ENCODE peak calls at places on chromosomes 11 and 22, in seven cellular contexts. Z is thoracic aorta; T is PC-9; Y is left ventricle myocardium inferior; V is CD8-positive, alpha-beta T cell; I is body of pancreas; Q is tibial artery. P is an unnamed sample.

GRCh38 chr11:24748261-24748660 is 251.4 kb downstream of the LUZP2 start:
- DNase-seq in Z (no peak), T (no peak), Y (no peak), V (no peak), I (no peak), Q (no peak), P (no peak)

GRCh38 chr22:44456661-44457412 is 41.2 kb downstream of the RTL6 start:
- DNase-seq in Z (no peak), T (no peak), Y (no peak), V (no peak), I (no peak), Q (no peak), P (no peak)

GRCh38 chr11:45933131-45933821 is 10.8 kb downstream of the LARGE2 start:
- DNase-seq in Z (no peak), T (no peak), Y (peak; percentile 10), V (no peak), I (peak; percentile 69), Q (no peak), P (no peak)

GRCh38 chr11:76626921-76627391 is 43.6 kb downstream of the LRRC32 start:
- DNase-seq in Z (no peak), T (no peak), Y (no peak), V (peak; percentile 28), I (no peak), Q (no peak), P (no peak)

GRCh38 chr11:72227316-72228228 is 3.0 kb downstream of the INPPL1 start:
- DNase-seq in Z (no peak), T (no peak), Y (no peak), V (no peak), I (no peak), Q (no peak), P (no peak)

GRCh38 chr11:60985991-60986915 is 14.8 kb downstream of the CD6 start:
- DNase-seq in Z (no peak), T (peak; percentile 79), Y (no peak), V (peak; percentile 81), I (peak; percentile 69), Q (no peak), P (no peak)

GRCh38 chr11:126345283-126345682 is 10.2 kb upstream of the ST3GAL4 start:
- DNase-seq in Z (no peak), T (no peak), Y (no peak), V (no peak), I (no peak), Q (no peak), P (no peak)

GRCh38 chr11:29282088-29282487 is 734.7 kb downstream of the KCNA4 start:
- DNase-seq in Z (no peak), T (peak; percentile 61), Y (no peak), V (no peak), I (no peak), Q (no peak), P (peak; percentile 82)

GRCh38 chr11:56883590-56883989 is 105.1 kb upstream of the OR5AK2 start:
- DNase-seq in Z (no peak), T (no peak), Y (no peak), V (no peak), I (no peak), Q (no peak), P (no peak)

GRCh38 chr11:111408789-111409727 is 30.0 kb upstream of the POU2AF1 start:
- DNase-seq in Z (no peak), T (no peak), Y (no peak), V (no peak), I (no peak), Q (no peak), P (peak; percentile 76)

GRCh38 chr11:10605941-10606381 is 37.5 kb upstream of the LYVE1 start:
- DNase-seq in Z (no peak), T (no peak), Y (peak; percentile 65), V (no peak), I (peak; percentile 63), Q (peak; percentile 70), P (peak; percentile 82)

GRCh38 chr11:66417000-66417399 is 3.8 kb upstream of the NPAS4 start:
- DNase-seq in Z (no peak), T (no peak), Y (no peak), V (no peak), I (no peak), Q (no peak), P (no peak)

DNA sequence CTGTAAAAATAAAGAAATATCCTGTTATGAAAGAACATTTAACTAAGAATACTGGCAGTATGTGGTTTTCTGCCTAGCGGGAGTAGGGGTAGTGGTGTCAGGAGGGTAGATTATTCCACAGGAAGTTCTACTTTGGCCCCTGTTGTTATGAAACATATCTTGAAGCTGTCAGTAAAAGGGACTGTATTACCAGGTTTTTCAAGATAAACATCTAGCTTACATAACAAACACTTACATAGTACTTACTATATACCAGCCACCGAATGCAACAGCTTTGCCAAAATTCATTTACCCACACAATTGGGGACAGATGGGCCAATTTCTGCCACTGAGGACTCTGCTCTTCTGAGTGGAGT is 3.7 kb downstream of the TMEM123 start:
- DNase-seq in Z (no peak), T (no peak), Y (no peak), V (no peak), I (no peak), Q (no peak), P (no peak)
- H3K4me3 ChIP-seq in Z (no peak overlapping the region), T (no peak overlapping the region), Y (no peak overlapping the region), V (peak overlapping the region; percentile 21), I (no peak overlapping the region), Q (no peak overlapping the region), P (no peak overlapping the region)

GRCh38 chr11:100851584-100852152 is 164.6 kb downstream of the ARHGAP42 start:
- DNase-seq in Z (no peak), T (no peak), Y (no peak), V (no peak), I (no peak), Q (no peak), P (no peak)

GRCh38 chr11:100847696-100848216 is 160.7 kb downstream of the ARHGAP42 start:
- DNase-seq in Z (no peak), T (no peak), Y (no peak), V (no peak), I (no peak), Q (no peak), P (no peak)

GRCh38 chr11:100851129-100851528 is 164.0 kb downstream of the ARHGAP42 start:
- DNase-seq in Z (no peak), T (no peak), Y (no peak), V (no peak), I (no peak), Q (no peak), P (no peak)

GRCh38 chr11:100849009-100849913 is 162.2 kb downstream of the ARHGAP42 start:
- DNase-seq in Z (no peak), T (no peak), Y (no peak), V (no peak), I (peak; percentile 5), Q (no peak), P (peak; percentile 46)

GRCh38 chr11:100849914-100850235 is 162.8 kb downstream of the ARHGAP42 start:
- DNase-seq in Z (no peak), T (no peak), Y (no peak), V (no peak), I (no peak), Q (no peak), P (no peak)
- H3K27ac ChIP-seq in Z (no peak overlapping the region), T (no peak overlapping the region), Y (peak overlapping the region; percentile 54), V (no peak overlapping the region), I (no peak overlapping the region), Q (peak overlapping the region; percentile 45), P (no peak overlapping the region)

GRCh38 chr11:118565062-118565461 is 669 bp downstream of the IFT46 start:
- DNase-seq in Z (peak; percentile 30), T (no peak), Y (peak; percentile 26), V (no peak), I (no peak), Q (peak; percentile 66), P (no peak)
- H3K4me3 ChIP-seq in Z (peak overlapping the region; percentile 86), T (no peak overlapping the region), Y (peak overlapping the region; percentile 72), V (no peak overlapping the region), I (peak overlapping the region; percentile 76), Q (peak overlapping the region; percentile 56), P (peak overlapping the region; percentile 32)

GRCh38 chr11:69393865-69394233 is 87.6 kb upstream of the LINC01488 start:
- DNase-seq in Z (no peak), T (no peak), Y (no peak), V (no peak), I (no peak), Q (no peak), P (no peak)

GRCh38 chr11:69390561-69390960 is 90.9 kb upstream of the LINC01488 start:
- DNase-seq in Z (no peak), T (no peak), Y (no peak), V (no peak), I (no peak), Q (no peak), P (no peak)

GRCh38 chr11:69391192-69392103 is 90.0 kb upstream of the LINC01488 start:
- DNase-seq in Z (no peak), T (no peak), Y (no peak), V (no peak), I (no peak), Q (no peak), P (no peak)

GRCh38 chr11:69393178-69393832 is 88.2 kb upstream of the LINC01488 start:
- DNase-seq in Z (no peak), T (no peak), Y (no peak), V (no peak), I (no peak), Q (no peak), P (no peak)

GRCh38 chr11:69392104-69392653 is 89.3 kb upstream of the LINC01488 start:
- DNase-seq in Z (no peak), T (no peak), Y (no peak), V (no peak), I (no peak), Q (no peak), P (no peak)
- H3K27ac ChIP-seq in Z (no peak overlapping the region), T (no peak overlapping the region), Y (no peak overlapping the region), V (no peak overlapping the region), I (no peak overlapping the region), Q (no peak overlapping the region), P (no peak overlapping the region)

GRCh38 chr11:117230286-117230961 is 1.4 kb downstream of the PCSK7 start:
- DNase-seq in Z (no peak), T (no peak), Y (no peak), V (peak; percentile 29), I (no peak), Q (no peak), P (no peak)
- H3K4me3 ChIP-seq in Z (peak overlapping the region; percentile 81), T (peak overlapping the region; percentile 99), Y (peak overlapping the region; percentile 99), V (peak overlapping the region; percentile 70), I (no peak overlapping the region), Q (peak overlapping the region; percentile 83), P (no peak overlapping the region)

P was measured in A673.